ENCODE peak calls at places on chromosomes 3 and 15, in four cellular contexts. B is activated naive CD8-positive, alpha-beta T cell treated with anti-CD3 and anti-CD28 coated beads for 36 hours; R is aorta; H is activated CD8-positive, alpha-beta memory T cell treated with anti-CD3 and anti-CD28 coated beads for 24 hours. U is an unnamed sample.

GRCh38 chr15:40232625-40233070 is 6.2 kb upstream of the PAK6 start:
- DNase-seq in B (no peak), R (no peak), H (no peak), U (no peak)

GRCh38 chr15:69626095-69627066 is 173.8 kb downstream of the RPLP1 start:
- DNase-seq in B (no peak), R (no peak), H (peak), U (no peak)

GRCh38 chr15:73956276-73957086 is 30.2 kb downstream of the LOXL1 start:
- DNase-seq in B (no peak), R (peak), H (no peak), U (no peak)

GRCh38 chr3:150314248-150315027 is 93.7 kb upstream of the TSC22D2 start:
- DNase-seq in B (no peak), R (no peak), H (no peak), U (no peak)

GRCh38 chr15:70167155-70167554 is 69.4 kb upstream of the TLE3 start:
- DNase-seq in B (no peak), R (no peak), H (no peak), U (no peak)

GRCh38 chr3:116280130-116280740 is 165.1 kb downstream of the LSAMP start:
- DNase-seq in B (no peak), R (no peak), H (no peak), U (no peak)

GRCh38 chr3:129867506-129868124 is 25.9 kb downstream of the TMCC1 start:
- DNase-seq in B (no peak), R (no peak), H (no peak), U (no peak)

GRCh38 chr3:44648564-44649229 is at the start of gene ZNF35:
- DNase-seq in B (peak), R (peak), H (peak), U (peak)

GRCh38 chr3:56254835-56255234 is 213.4 kb downstream of the ERC2 start:
- DNase-seq in B (no peak), R (no peak), H (no peak), U (no peak)

GRCh38 chr3:156382458-156383346 is 172.2 kb downstream of the SSR3 start:
- DNase-seq in B (no peak), R (no peak), H (no peak), U (peak)

GRCh38 chr15:45429974-45430792 is 51.8 kb upstream of the GATM start:
- DNase-seq in B (peak), R (peak), H (peak), U (peak)

GRCh38 chr3:124143047-124143446 is 151.1 kb upstream of the ROPN1 start:
- DNase-seq in B (no peak), R (no peak), H (no peak), U (no peak)

GRCh38 chr3:114671741-114672510 is 378.1 kb downstream of the TIGIT start:
- DNase-seq in B (no peak), R (no peak), H (no peak), U (no peak)

GRCh38 chr3:72601983-72602382 is 246.3 kb downstream of the SHQ1 start:
- DNase-seq in B (no peak), R (no peak), H (no peak), U (no peak)

GRCh38 chr15:73593278-73594074 is 39.7 kb downstream of the NPTN start:
- DNase-seq in B (no peak), R (no peak), H (no peak), U (no peak)

GRCh38 chr3:46509661-46510187 is 11.9 kb downstream of the RTP3 start:
- DNase-seq in B (no peak), R (no peak), H (no peak), U (no peak)

GRCh38 chr3:52220380-52221026 is 4.9 kb downstream of the TLR9 start:
- DNase-seq in B (peak), R (peak), H (peak), U (peak)

U was measured in activated CD8-positive, alpha-beta T cell treated with anti-CD3 and anti-CD28 coated beads for 36 hours.